ENCODE peak calls at places on chromosomes 4 and X, in four cellular contexts. One of them, this sample, is unnamed.
A peak's percentile ranks its signal among the peaks of the same experiment; 100 is the strongest.

GRCh38 chrX:44071847-44072545 is 98.8 kb upstream of the NDP start:
- DNase-seq in DND-41: no peak
- DNase-seq in endothelial cell of umbilical vein: no peak
- DNase-seq in fibroblast of lung: peak; percentile 76
- DNase-seq in this sample: no peak

GRCh38 chr4:139278956-139279722 is 886 bp downstream of the MGARP start:
- DNase-seq in fibroblast of lung: peak; percentile 27
- DNase-seq in endothelial cell of umbilical vein: peak; percentile 68
- DNase-seq in DND-41: no peak
- DNase-seq in this sample: no peak

GRCh38 chr4:51942108-51942832 is 77.9 kb downstream of the LRRC66 start:
- DNase-seq in fibroblast of lung: no peak
- DNase-seq in endothelial cell of umbilical vein: no peak
- DNase-seq in DND-41: no peak
- DNase-seq in this sample: no peak

GRCh38 chr4:45078201-45078600 is 351.8 kb upstream of the GNPDA2 start:
- DNase-seq in endothelial cell of umbilical vein: no peak
- DNase-seq in fibroblast of lung: no peak
- DNase-seq in DND-41: no peak
- DNase-seq in this sample: no peak

GRCh38 chr4:2497324-2497723 is 28.4 kb downstream of the RNF4 start:
- DNase-seq in endothelial cell of umbilical vein: no peak
- DNase-seq in fibroblast of lung: no peak
- DNase-seq in DND-41: no peak
- DNase-seq in this sample: no peak

GRCh38 chrX:153771261-153771681 is 7.2 kb downstream of the PLXNB3 start:
- DNase-seq in DND-41: no peak
- DNase-seq in fibroblast of lung: no peak
- DNase-seq in endothelial cell of umbilical vein: no peak
- DNase-seq in this sample: no peak

GRCh38 chr4:110503588-110504435 is 27.9 kb downstream of the ENPEP start:
- DNase-seq in endothelial cell of umbilical vein: no peak
- DNase-seq in fibroblast of lung: peak; percentile 34
- DNase-seq in DND-41: peak; percentile 57
- DNase-seq in this sample: no peak

GRCh38 chr4:143714290-143714625 is 13.8 kb upstream of the FREM3 start:
- DNase-seq in endothelial cell of umbilical vein: no peak
- DNase-seq in fibroblast of lung: no peak
- DNase-seq in DND-41: no peak
- DNase-seq in this sample: no peak

GRCh38 chrX:53711446-53711845 is 24.9 kb upstream of the HUWE1 start:
- DNase-seq in endothelial cell of umbilical vein: no peak
- DNase-seq in DND-41: no peak
- DNase-seq in fibroblast of lung: no peak
- DNase-seq in this sample: no peak

GRCh38 chr4:173370130-173370476 is 651 bp upstream of the SAP30 start:
- DNase-seq in fibroblast of lung: no peak
- DNase-seq in endothelial cell of umbilical vein: no peak
- DNase-seq in DND-41: peak; percentile 75
- DNase-seq in this sample: peak; percentile 77

GRCh38 chrX:140765043-140765784 is 55.7 kb downstream of the LINC00632 start:
- DNase-seq in endothelial cell of umbilical vein: peak; percentile 32
- DNase-seq in DND-41: no peak
- DNase-seq in fibroblast of lung: peak; percentile 61
- DNase-seq in this sample: no peak

GRCh38 chr4:11878241-11878640 is 449.5 kb upstream of the HS3ST1 start:
- DNase-seq in DND-41: no peak
- DNase-seq in endothelial cell of umbilical vein: no peak
- DNase-seq in fibroblast of lung: no peak
- DNase-seq in this sample: no peak

GRCh38 chr4:156475322-156475721 is 496.3 kb downstream of the PDGFC start:
- DNase-seq in fibroblast of lung: peak; percentile 82
- DNase-seq in endothelial cell of umbilical vein: peak; percentile 69
- DNase-seq in DND-41: no peak
- DNase-seq in this sample: no peak

GRCh38 chr4:94014484-94015136 is 186.1 kb downstream of the ATOH1 start:
- DNase-seq in fibroblast of lung: no peak
- DNase-seq in endothelial cell of umbilical vein: no peak
- DNase-seq in DND-41: no peak
- DNase-seq in this sample: no peak

GRCh38 chrX:103656623-103657022 is 27.8 kb downstream of the TCEAL1 start:
- DNase-seq in DND-41: no peak
- DNase-seq in endothelial cell of umbilical vein: peak; percentile 59
- DNase-seq in fibroblast of lung: peak; percentile 67
- DNase-seq in this sample: no peak

GRCh38 chr4:104394409-104394813 is 100.3 kb downstream of the CXXC4 start:
- DNase-seq in DND-41: no peak
- DNase-seq in fibroblast of lung: no peak
- DNase-seq in endothelial cell of umbilical vein: no peak
- DNase-seq in this sample: no peak

GRCh38 chrX:107480272-107480671 is 30.8 kb downstream of the FRMPD3 start:
- DNase-seq in DND-41: no peak
- DNase-seq in fibroblast of lung: no peak
- DNase-seq in endothelial cell of umbilical vein: no peak
- DNase-seq in this sample: no peak

GRCh38 chr4:8010618-8011017 is 71.0 kb upstream of the AFAP1 start:
- DNase-seq in DND-41: no peak
- DNase-seq in fibroblast of lung: peak; percentile 62
- DNase-seq in endothelial cell of umbilical vein: no peak
- DNase-seq in this sample: no peak

GRCh38 chr4:11720292-11720691 is 291.6 kb upstream of the HS3ST1 start:
- DNase-seq in endothelial cell of umbilical vein: peak; percentile 62
- DNase-seq in fibroblast of lung: peak; percentile 73
- DNase-seq in DND-41: no peak
- DNase-seq in this sample: no peak

GRCh38 chr4:123846627-123847026 is 450.0 kb downstream of the SPRY1 start:
- DNase-seq in fibroblast of lung: peak; percentile 38
- DNase-seq in endothelial cell of umbilical vein: no peak
- DNase-seq in DND-41: no peak
- DNase-seq in this sample: no peak

GRCh38 chr4:128876194-128876593 is 66.7 kb downstream of the JADE1 start:
- DNase-seq in fibroblast of lung: no peak
- DNase-seq in DND-41: no peak
- DNase-seq in endothelial cell of umbilical vein: no peak
- DNase-seq in this sample: no peak

GRCh38 chr4:148776944-148777343 is 334.7 kb upstream of the NR3C2 start:
- DNase-seq in DND-41: no peak
- DNase-seq in endothelial cell of umbilical vein: no peak
- DNase-seq in fibroblast of lung: no peak
- DNase-seq in this sample: no peak

GRCh38 chr4:141301216-141301615 is 80.5 kb downstream of the ZNF330 start:
- DNase-seq in DND-41: no peak
- DNase-seq in fibroblast of lung: no peak
- DNase-seq in endothelial cell of umbilical vein: no peak
- DNase-seq in this sample: no peak

GRCh38 chr4:1008840-1009646 is 2.4 kb upstream of the FGFRL1 start:
- DNase-seq in fibroblast of lung: no peak
- DNase-seq in endothelial cell of umbilical vein: peak; percentile 25
- DNase-seq in DND-41: no peak
- DNase-seq in this sample: peak; percentile 28

GRCh38 chrX:53126377-53126776 is 32.4 kb downstream of the KANTR start:
- DNase-seq in fibroblast of lung: no peak
- DNase-seq in endothelial cell of umbilical vein: no peak
- DNase-seq in DND-41: no peak
- DNase-seq in this sample: no peak

GRCh38 chr4:8856835-8857590 is 14.6 kb downstream of the HMX1 start:
- DNase-seq in endothelial cell of umbilical vein: no peak
- DNase-seq in fibroblast of lung: no peak
- DNase-seq in DND-41: no peak
- DNase-seq in this sample: no peak

GRCh38 chrX:125757794-125758564 is 408.1 kb downstream of the DCAF12L2 start:
- DNase-seq in endothelial cell of umbilical vein: no peak
- DNase-seq in fibroblast of lung: no peak
- DNase-seq in DND-41: no peak
- DNase-seq in this sample: no peak

GRCh38 chrX:18278448-18278847 is 57.8 kb upstream of the BEND2 start:
- DNase-seq in endothelial cell of umbilical vein: no peak
- DNase-seq in DND-41: no peak
- DNase-seq in fibroblast of lung: no peak
- DNase-seq in this sample: no peak

GRCh38 chr4:105624530-105624929 is 72.1 kb downstream of the ARHGEF38 start:
- DNase-seq in endothelial cell of umbilical vein: no peak
- DNase-seq in fibroblast of lung: peak; percentile 75
- DNase-seq in DND-41: no peak
- DNase-seq in this sample: no peak

GRCh38 chr4:158051401-158052235 is 121.2 kb downstream of the GASK1B start:
- DNase-seq in endothelial cell of umbilical vein: no peak
- DNase-seq in DND-41: no peak
- DNase-seq in fibroblast of lung: peak; percentile 94
- DNase-seq in this sample: no peak

GRCh38 chr4:165131247-165131832 is 18.7 kb upstream of the TMEM192 start:
- DNase-seq in endothelial cell of umbilical vein: peak; percentile 73
- DNase-seq in DND-41: peak; percentile 73
- DNase-seq in fibroblast of lung: peak; percentile 66
- DNase-seq in this sample: peak; percentile 71

GRCh38 chr4:138909605-138910004 is 106.0 kb upstream of the NOCT start:
- DNase-seq in DND-41: no peak
- DNase-seq in endothelial cell of umbilical vein: no peak
- DNase-seq in fibroblast of lung: no peak
- DNase-seq in this sample: no peak

GRCh38 chrX:38260231-38260630 is 39.6 kb upstream of the SRPX start:
- DNase-seq in endothelial cell of umbilical vein: peak; percentile 35
- DNase-seq in DND-41: no peak
- DNase-seq in fibroblast of lung: peak; percentile 31
- DNase-seq in this sample: peak; percentile 35

GRCh38 chrX:10633722-10634121 is 13.3 kb upstream of the MID1 start:
- DNase-seq in fibroblast of lung: peak; percentile 88
- DNase-seq in DND-41: no peak
- DNase-seq in endothelial cell of umbilical vein: peak; percentile 89
- DNase-seq in this sample: no peak

GRCh38 chr4:26022346-26022891 is 108.4 kb downstream of the SMIM20 start:
- DNase-seq in fibroblast of lung: peak; percentile 79
- DNase-seq in DND-41: no peak
- DNase-seq in endothelial cell of umbilical vein: peak; percentile 45
- DNase-seq in this sample: no peak

GRCh38 chrX:130084651-130085237 is 25.6 kb downstream of the ELF4 start:
- DNase-seq in DND-41: no peak
- DNase-seq in fibroblast of lung: no peak
- DNase-seq in endothelial cell of umbilical vein: no peak
- DNase-seq in this sample: peak; percentile 73

GRCh38 chr4:184261246-184261645 is 43.6 kb upstream of the ENPP6 start:
- DNase-seq in DND-41: no peak
- DNase-seq in fibroblast of lung: no peak
- DNase-seq in endothelial cell of umbilical vein: no peak
- DNase-seq in this sample: no peak

GRCh38 chr4:184262901-184263300 is 45.2 kb upstream of the ENPP6 start:
- DNase-seq in fibroblast of lung: no peak
- DNase-seq in endothelial cell of umbilical vein: no peak
- DNase-seq in DND-41: no peak
- DNase-seq in this sample: no peak

GRCh38 chr4:184265566-184266351 is 48.1 kb upstream of the ENPP6 start:
- DNase-seq in endothelial cell of umbilical vein: peak; percentile 55
- DNase-seq in fibroblast of lung: peak; percentile 9
- DNase-seq in DND-41: no peak
- DNase-seq in this sample: no peak

GRCh38 chr4:184263461-184263860 is 45.8 kb upstream of the ENPP6 start:
- DNase-seq in endothelial cell of umbilical vein: no peak
- DNase-seq in DND-41: no peak
- DNase-seq in fibroblast of lung: no peak
- DNase-seq in this sample: no peak

GRCh38 chr4:184263910-184264732 is 46.4 kb upstream of the ENPP6 start:
- DNase-seq in DND-41: peak; percentile 92
- DNase-seq in fibroblast of lung: peak; percentile 92
- DNase-seq in endothelial cell of umbilical vein: peak; percentile 85
- DNase-seq in this sample: peak; percentile 97
- H3K27ac ChIP-seq in DND-41: no peak overlapping the region
- H3K27ac ChIP-seq in fibroblast of lung: no peak overlapping the region
- H3K27ac ChIP-seq in endothelial cell of umbilical vein: no peak overlapping the region
- H3K27ac ChIP-seq in this sample: peak overlapping the region; percentile 32

DNA sequence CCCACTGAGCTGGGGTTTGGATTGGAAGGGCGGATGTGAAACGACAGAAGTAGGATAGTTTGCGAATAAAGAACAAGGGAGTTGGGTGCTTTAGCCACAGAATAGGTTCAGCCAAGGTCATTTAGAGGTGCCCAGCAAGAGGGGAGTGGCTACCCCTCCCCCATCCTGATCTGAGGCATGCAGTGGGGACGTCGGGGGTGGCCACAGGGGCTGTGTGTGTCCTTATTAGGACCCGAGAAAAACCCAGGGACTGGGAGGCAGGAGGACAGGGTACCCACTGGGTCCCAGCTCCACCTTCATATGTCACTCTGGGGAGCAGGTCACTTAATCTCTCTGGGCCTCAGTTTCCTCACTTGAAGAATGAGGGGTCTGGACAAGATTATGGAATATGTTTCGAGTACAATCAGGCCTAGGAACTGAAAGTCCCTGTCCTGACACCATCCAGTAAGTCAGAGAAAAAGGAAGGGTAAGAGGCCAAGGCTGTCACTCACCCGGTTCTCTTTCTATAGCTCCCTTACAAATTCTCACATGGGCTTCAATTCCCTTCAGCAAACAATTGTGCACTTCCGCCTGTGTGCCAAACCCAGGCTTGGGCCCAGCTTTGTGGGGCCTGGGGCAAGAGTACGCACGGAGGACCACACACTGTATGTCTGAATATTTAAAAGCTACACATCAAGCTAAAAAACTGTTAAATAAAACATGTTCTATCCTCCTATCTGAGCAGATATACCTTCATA is 4.2 kb upstream of the NYX start:
- DNase-seq in endothelial cell of umbilical vein: no peak
- DNase-seq in DND-41: no peak
- DNase-seq in fibroblast of lung: no peak
- DNase-seq in this sample: peak; percentile 37
- H2AFZ ChIP-seq in endothelial cell of umbilical vein: peak overlapping the region; percentile 54
- H2AFZ ChIP-seq in DND-41: no peak overlapping the region
- H2AFZ ChIP-seq in fibroblast of lung: peak overlapping the region; percentile 38
- H2AFZ ChIP-seq in this sample: peak overlapping the region; percentile 44

GRCh38 chrX:33171071-33171470 is 40.3 kb downstream of the DMD start:
- DNase-seq in fibroblast of lung: no peak
- DNase-seq in endothelial cell of umbilical vein: no peak
- DNase-seq in DND-41: no peak
- DNase-seq in this sample: peak; percentile 87
- H3K4me2 ChIP-seq in fibroblast of lung: no peak overlapping the region
- H3K4me2 ChIP-seq in endothelial cell of umbilical vein: no peak overlapping the region
- H3K4me2 ChIP-seq in DND-41: no peak overlapping the region
- H3K4me2 ChIP-seq in this sample: peak overlapping the region; percentile 63

GRCh38 chr4:77538144-77538543 is 67.5 kb upstream of the CXCL13 start:
- DNase-seq in fibroblast of lung: peak; percentile 79
- DNase-seq in DND-41: no peak
- DNase-seq in endothelial cell of umbilical vein: peak; percentile 7
- DNase-seq in this sample: no peak

DNA sequence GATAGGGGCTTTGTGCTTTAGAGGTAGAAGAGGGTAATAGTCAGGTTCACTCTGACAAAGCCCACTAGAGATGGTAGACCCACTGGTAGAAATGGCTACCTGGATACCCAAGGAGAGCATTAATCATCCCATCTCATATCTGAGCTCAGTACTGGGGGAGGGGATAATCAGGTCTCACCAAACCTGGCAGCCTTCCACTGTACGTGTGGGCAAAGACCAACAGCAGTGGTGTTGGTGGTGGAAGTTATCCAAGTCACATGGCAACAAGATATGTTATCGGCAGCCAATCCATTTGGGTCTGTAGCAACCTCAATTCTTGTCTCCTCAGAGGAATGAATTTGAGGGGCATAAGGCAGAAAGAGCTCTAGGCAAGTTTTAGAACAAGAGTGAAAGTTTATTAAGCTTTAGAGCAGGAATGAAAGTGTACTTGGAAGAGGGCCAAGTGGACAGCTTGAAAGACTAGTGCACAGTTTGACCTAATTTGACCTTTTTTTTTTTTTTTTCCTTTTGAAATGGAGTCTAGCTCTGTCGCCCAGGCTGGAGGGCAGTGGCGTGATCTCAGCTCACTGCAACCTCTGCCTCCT is 67.0 kb upstream of the CXCL13 start:
- DNase-seq in fibroblast of lung: peak; percentile 80
- DNase-seq in DND-41: no peak
- DNase-seq in endothelial cell of umbilical vein: peak; percentile 5
- DNase-seq in this sample: no peak
- H3K27ac ChIP-seq in fibroblast of lung: no peak overlapping the region
- H3K27ac ChIP-seq in DND-41: no peak overlapping the region
- H3K27ac ChIP-seq in endothelial cell of umbilical vein: no peak overlapping the region
- H3K27ac ChIP-seq in this sample: no peak overlapping the region